ENCODE peak calls at places on chromosomes 13 and 19, in nine cellular contexts. N, H, C, B, F, P, A, S and K are unnamed samples. For H3K4me1 and H3K27me3, the result is how much of the 10 kb centered on the place peaks cover.

GRCh38 chr19:56905616-56906015 is 65.1 kb upstream of the PEG3 start:
- DNase-seq in N (no peak), H (no peak), C (no peak), B (no peak), F (no peak), P (no peak), A (no peak), S (no peak), K (no peak)

GRCh38 chr13:33033361-33033812 is 17.2 kb downstream of the KL start:
- DNase-seq in N (peak), H (peak), C (no peak), B (peak), F (peak), P (no peak), A (no peak), S (no peak), K (no peak)

GRCh38 chr13:107458269-107458668 is 757.1 kb downstream of the LIG4 start:
- DNase-seq in N (no peak), H (no peak), C (no peak), B (no peak), F (no peak), P (no peak), A (no peak), S (no peak), K (no peak)

GRCh38 chr19:56949651-56950050 is 109.1 kb upstream of the PEG3 start:
- DNase-seq in N (no peak), H (no peak), C (no peak), B (no peak), F (no peak), P (no peak), A (no peak), S (no peak), K (no peak)

GRCh38 chr13:44404261-44405139 is 30.9 kb downstream of the SERP2 start:
- DNase-seq in N (peak), H (no peak), C (no peak), B (no peak), F (peak), P (no peak), A (no peak), S (no peak), K (no peak)

GRCh38 chr13:24456396-24456795 is 56.2 kb downstream of the PARP4 start:
- DNase-seq in N (no peak), H (no peak), C (no peak), B (no peak), F (no peak), P (no peak), A (no peak), S (no peak), K (no peak)

GRCh38 chr13:45055902-45056648 is 64.2 kb upstream of the GTF2F2 start:
- DNase-seq in N (no peak), H (no peak), C (no peak), B (no peak), F (peak), P (no peak), A (no peak), S (no peak), K (no peak)

GRCh38 chr19:30060872-30061556 is 119.0 kb downstream of the URI1 start:
- DNase-seq in N (no peak), H (no peak), C (no peak), B (no peak), F (no peak), P (no peak), A (no peak), S (no peak), K (no peak)

GRCh38 chr19:54606891-54607781 is 13.7 kb downstream of the LILRA1 start:
- DNase-seq in N (no peak), H (no peak), C (no peak), B (no peak), F (no peak), P (no peak), A (no peak), S (no peak), K (no peak)

GRCh38 chr13:27338816-27339215 is 68.2 kb downstream of the RASL11A start:
- DNase-seq in N (peak), H (no peak), C (no peak), B (peak), F (no peak), P (peak), A (no peak), S (no peak), K (peak)

GRCh38 chr19:2729943-2730818 is 9.0 kb upstream of the DIRAS1 start:
- DNase-seq in N (no peak), H (no peak), C (no peak), B (no peak), F (no peak), P (no peak), A (no peak), S (no peak), K (no peak)

GRCh38 chr19:6464070-6464873 is at the start of gene CRB3:
- DNase-seq in N (peak), H (peak), C (peak), B (no peak), F (no peak), P (no peak), A (peak), S (peak), K (no peak)

GRCh38 chr19:41427647-41428480 is 690 bp upstream of the B3GNT8 start:
- DNase-seq in N (peak), H (peak), C (peak), B (peak), F (no peak), P (no peak), A (peak), S (peak), K (no peak)

GRCh38 chr13:46389985-46390384 is 2.9 kb upstream of the RUBCNL start:
- DNase-seq in N (no peak), H (peak), C (no peak), B (no peak), F (no peak), P (no peak), A (no peak), S (peak), K (no peak)

GRCh38 chr13:81929988-81930387 is 1589.1 kb upstream of the SPRY2 start:
- DNase-seq in N (peak), H (no peak), C (no peak), B (peak), F (peak), P (peak), A (no peak), S (no peak), K (peak)

GRCh38 chr19:13053761-13054604 is 48.7 kb downstream of the LYL1 start:
- DNase-seq in N (peak), H (no peak), C (peak), B (peak), F (no peak), P (peak), A (peak), S (peak), K (peak)

GRCh38 chr19:33385956-33386355 is 12.4 kb downstream of the CEBPG start:
- DNase-seq in N (no peak), H (no peak), C (peak), B (no peak), F (no peak), P (no peak), A (no peak), S (no peak), K (no peak)

GRCh38 chr19:46648070-46648960 is 12.3 kb upstream of the GNG8 start:
- DNase-seq in N (peak), H (no peak), C (no peak), B (no peak), F (no peak), P (no peak), A (no peak), S (no peak), K (no peak)

GRCh38 chr13:110418944-110419343 is 111.9 kb downstream of the COL4A2 start:
- DNase-seq in N (no peak), H (no peak), C (no peak), B (no peak), F (no peak), P (no peak), A (no peak), S (no peak), K (no peak)

DNA sequence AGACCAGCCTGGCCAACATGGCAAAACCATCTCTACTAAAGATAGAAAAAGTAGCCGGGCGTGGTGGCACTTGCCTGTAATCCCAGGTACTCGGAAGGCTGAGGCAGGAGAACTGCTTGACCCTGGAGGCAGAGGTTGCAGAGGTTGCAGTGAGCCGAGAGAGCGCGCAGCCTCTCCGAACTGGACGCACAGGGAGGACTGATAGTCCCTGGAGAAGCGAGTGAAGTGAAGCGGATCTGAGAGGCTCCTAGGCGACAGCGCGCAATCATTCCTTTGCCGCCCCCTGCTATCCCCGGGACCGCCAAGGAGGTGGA is 233 bp downstream of the ZNF561 start:
- DNase-seq in N (no peak), H (no peak), C (no peak), B (no peak), F (no peak), P (no peak), A (no peak), S (no peak), K (no peak)
- H3K4me3 ChIP-seq in N (peak), H (peak), C (peak), B (peak), F (peak), P (peak), A (peak), S (peak), K (peak)

GRCh38 chr13:113856716-113857065 is 7.2 kb downstream of the GAS6 start:
- DNase-seq in N (no peak), H (no peak), C (peak), B (no peak), F (no peak), P (peak), A (peak), S (no peak), K (peak)
- H3K4me1 ChIP-seq in N (under half), H (under half), C (half or more), B (under half), F (under half), P (half or more), A (under half), S (under half), K (under half)

GRCh38 chr13:99971576-99972189 is at the start of gene ZIC5:
- DNase-seq in N (peak), H (peak), C (no peak), B (peak), F (no peak), P (no peak), A (no peak), S (peak), K (no peak)
- H3K27me3 ChIP-seq in N (half or more), H (half or more), C (half or more), B (half or more), F (under half), P (under half), A (under half), S (half or more), K (half or more)

DNA sequence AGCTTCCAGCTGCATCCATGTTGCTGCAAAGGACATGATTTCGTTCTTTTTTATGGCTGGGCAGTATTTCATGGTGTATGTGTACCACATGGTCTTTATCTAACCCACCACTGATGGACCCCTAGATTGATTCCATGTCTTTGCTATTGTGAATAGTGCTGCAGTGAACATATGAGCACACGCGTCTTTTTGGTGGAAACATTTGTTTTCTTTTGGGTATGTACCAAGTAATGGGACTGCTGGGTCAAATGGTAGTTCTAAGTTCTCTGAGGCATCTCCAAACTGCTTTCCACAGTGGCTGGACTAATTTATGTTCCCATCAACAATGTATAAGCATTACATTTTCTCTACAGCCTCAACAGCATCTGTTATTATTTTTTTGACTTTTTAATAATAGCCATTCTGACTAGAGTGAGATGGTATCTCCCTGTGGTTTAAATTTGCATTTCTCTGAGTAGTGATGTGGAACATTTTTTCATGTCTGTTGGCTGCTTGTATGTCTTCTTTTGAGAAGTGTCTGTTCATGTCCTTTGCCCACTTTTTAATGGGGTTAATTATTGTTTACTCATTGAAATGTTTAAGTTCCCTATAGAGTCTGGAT is 6.8 kb upstream of the UBE2L5 start:
- DNase-seq in N (no peak), H (no peak), C (no peak), B (no peak), F (no peak), P (no peak), A (no peak), S (no peak), K (no peak)
- H3K4me3 ChIP-seq in N (no peak), H (no peak), C (no peak), B (no peak), F (no peak), P (no peak), A (no peak), S (no peak), K (no peak)

GRCh38 chr19:31937983-31938382 is 407.4 kb upstream of the ZNF507 start:
- DNase-seq in N (no peak), H (no peak), C (no peak), B (no peak), F (no peak), P (no peak), A (no peak), S (no peak), K (no peak)
- H3K4me1 ChIP-seq in N (under half), H (under half), C (under half), B (under half), F (under half), P (under half), A (under half), S (under half), K (under half)

DNA sequence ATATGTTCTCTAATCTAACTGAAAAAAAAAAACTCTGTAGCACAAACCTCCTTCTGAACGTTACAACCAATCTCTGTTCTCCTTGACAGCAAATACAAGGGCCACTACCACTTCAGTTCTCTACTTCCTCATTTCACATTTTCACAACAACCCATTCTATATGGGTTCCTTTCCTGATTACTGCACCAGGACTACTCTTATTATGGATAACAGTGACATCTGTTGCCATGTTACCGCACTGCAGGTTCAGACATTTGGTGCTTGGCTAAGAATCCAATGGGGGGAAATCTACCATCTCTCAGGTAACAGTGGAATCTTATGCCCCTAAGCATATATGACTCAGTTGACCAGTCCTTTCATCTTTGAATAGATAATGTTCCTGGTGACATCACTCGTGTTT is 11.6 kb upstream of the FPR3 start:
- DNase-seq in N (peak), H (no peak), C (no peak), B (no peak), F (no peak), P (no peak), A (no peak), S (no peak), K (no peak)
- H3K27me3 ChIP-seq in N (under half), H (under half), C (under half), B (under half), F (under half), P (under half), A (under half), S (under half), K (under half)

GRCh38 chr13:80339578-80339840 is 1.4 kb downstream of the SPRY2 start:
- DNase-seq in N (peak), H (no peak), C (no peak), B (no peak), F (peak), P (no peak), A (no peak), S (no peak), K (no peak)

GRCh38 chr13:80336335-80336734 is 4.6 kb downstream of the SPRY2 start:
- DNase-seq in N (no peak), H (no peak), C (no peak), B (no peak), F (no peak), P (peak), A (no peak), S (no peak), K (peak)

GRCh38 chr13:80338781-80339577 is 1.9 kb downstream of the SPRY2 start:
- DNase-seq in N (peak), H (no peak), C (peak), B (peak), F (peak), P (peak), A (peak), S (peak), K (peak)

GRCh38 chr13:80337011-80337688 is 3.8 kb downstream of the SPRY2 start:
- DNase-seq in N (no peak), H (no peak), C (no peak), B (no peak), F (no peak), P (no peak), A (no peak), S (no peak), K (peak)

GRCh38 chr13:80337706-80338105 is 3.2 kb downstream of the SPRY2 start:
- DNase-seq in N (no peak), H (no peak), C (no peak), B (no peak), F (no peak), P (peak), A (no peak), S (no peak), K (peak)
- H3K4me3 ChIP-seq in N (peak), H (no peak), C (peak), B (peak), F (peak), P (peak), A (peak), S (peak), K (peak)

GRCh38 chr13:114319441-114319871 is 5.2 kb downstream of the CHAMP1 start:
- DNase-seq in N (no peak), H (no peak), C (no peak), B (no peak), F (no peak), P (peak), A (no peak), S (no peak), K (peak)
- H3K4me1 ChIP-seq in N (under half), H (half or more), C (under half), B (under half), F (under half), P (under half), A (under half), S (under half), K (under half)